ENCODE peak calls at places on chromosomes 13 and 19, in four cellular contexts. H, E, P and R are unnamed samples.

GRCh38 chr19:40771101-40771539 is 4.2 kb upstream of the MIA start:
- DNase-seq in P (no peak), H (no peak), E (no peak), R (no peak)

GRCh38 chr19:31232871-31233270 is 116.4 kb downstream of the TSHZ3 start:
- DNase-seq in H (peak; percentile 90), P (no peak), E (no peak), R (no peak)

GRCh38 chr13:75864718-75865117 is 228.6 kb downstream of the LMO7 start:
- DNase-seq in H (peak; percentile 78), P (no peak), E (no peak), R (no peak)

GRCh38 chr13:32391101-32391620 is 36.8 kb downstream of the N4BP2L1 start:
- DNase-seq in P (no peak), H (no peak), E (no peak), R (no peak)

GRCh38 chr19:1232652-1233360 is 5.0 kb downstream of the CBARP start:
- DNase-seq in H (peak; percentile 69), P (no peak), E (no peak), R (peak; percentile 15)

GRCh38 chr13:98691360-98691759 is 61.1 kb downstream of the SLC15A1 start:
- DNase-seq in E (no peak), P (no peak), H (no peak), R (no peak)

GRCh38 chr13:39684531-39685137 is 29.2 kb downstream of the COG6 start:
- DNase-seq in E (no peak), P (no peak), H (peak; percentile 69), R (peak; percentile 1)

GRCh38 chr13:34003712-34004111 is 185.8 kb downstream of the RFC3 start:
- DNase-seq in E (no peak), P (no peak), H (no peak), R (no peak)

GRCh38 chr13:114027046-114027760 is 53.3 kb upstream of the C13orf46 start:
- DNase-seq in H (no peak), P (peak; percentile 79), E (no peak), R (no peak)

GRCh38 chr19:33639034-33639681 is 17.4 kb downstream of the CHST8 start:
- DNase-seq in P (no peak), E (no peak), H (no peak), R (no peak)

GRCh38 chr19:17950310-17951150 is 16.4 kb upstream of the KCNN1 start:
- DNase-seq in E (peak; percentile 24), P (no peak), H (no peak), R (no peak)

GRCh38 chr19:15432018-15432494 is 13.3 kb upstream of the AKAP8L start:
- DNase-seq in P (no peak), H (no peak), E (no peak), R (no peak)

GRCh38 chr13:23609414-23610186 is 39.4 kb downstream of the TNFRSF19 start:
- DNase-seq in E (no peak), H (peak; percentile 59), P (no peak), R (no peak)

GRCh38 chr19:29311391-29311790 is 98.4 kb upstream of the UQCRFS1 start:
- DNase-seq in H (no peak), E (no peak), P (no peak), R (no peak)

GRCh38 chr19:14073232-14073924 is 792 bp downstream of the MISP3 start:
- DNase-seq in P (peak; percentile 95), E (peak; percentile 67), H (peak; percentile 82), R (peak; percentile 74)

GRCh38 chr19:2097330-2098327 is 914 bp downstream of the IZUMO4 start:
- DNase-seq in E (no peak), H (no peak), P (no peak), R (no peak)

GRCh38 chr19:18939922-18940775 is 868 bp downstream of the HOMER3 start:
- DNase-seq in H (peak; percentile 33), E (no peak), P (peak; percentile 85), R (no peak)

GRCh38 chr19:40190891-40191835 is at the start of gene MAP3K10:
- DNase-seq in P (peak; percentile 95), E (peak; percentile 58), H (peak; percentile 60), R (peak; percentile 51)

GRCh38 chr13:31885994-31886393 is 145.6 kb upstream of the FRY start:
- DNase-seq in P (no peak), E (no peak), H (no peak), R (no peak)

GRCh38 chr13:26601669-26602068 is 44.2 kb downstream of the WASF3 start:
- DNase-seq in H (peak; percentile 24), E (no peak), P (no peak), R (peak; percentile 42)

GRCh38 chr19:50906217-50906616 is 5.0 kb downstream of the KLK4 start:
- DNase-seq in E (no peak), H (peak; percentile 21), P (no peak), R (no peak)

GRCh38 chr13:24742294-24742693 is 21.7 kb upstream of the RNF17 start:
- DNase-seq in H (peak; percentile 57), P (no peak), E (no peak), R (no peak)

GRCh38 chr13:24271611-24272451 is 37.5 kb upstream of the C1QTNF9 start:
- DNase-seq in P (peak; percentile 88), H (peak; percentile 81), E (peak; percentile 45), R (peak; percentile 78)

GRCh38 chr13:19984430-19985218 is 26.1 kb downstream of the ZMYM2 start:
- DNase-seq in H (peak; percentile 71), E (no peak), P (no peak), R (peak; percentile 38)

GRCh38 chr13:43132228-43132627 is 108.8 kb downstream of the DNAJC15 start:
- DNase-seq in H (peak; percentile 50), E (no peak), P (no peak), R (no peak)

GRCh38 chr13:31208554-31209122 is 8.9 kb downstream of the B3GLCT start:
- DNase-seq in P (no peak), E (no peak), H (no peak), R (no peak)

GRCh38 chr13:112468069-112468468 is 91.9 kb downstream of the SPACA7 start:
- DNase-seq in E (no peak), P (no peak), H (no peak), R (no peak)

GRCh38 chr13:98987275-98987674 is 9.4 kb upstream of the DOCK9 start:
- DNase-seq in E (no peak), H (no peak), P (no peak), R (no peak)

GRCh38 chr13:102484329-102484728 is 82.5 kb upstream of the FGF14 start:
- DNase-seq in H (no peak), E (no peak), P (no peak), R (no peak)

GRCh38 chr19:16118489-16119033 is 6.9 kb downstream of the RAB8A start:
- DNase-seq in P (no peak), H (no peak), E (no peak), R (peak; percentile 83)

GRCh38 chr13:75583101-75583500 is 33.5 kb downstream of the UCHL3 start:
- DNase-seq in H (no peak), E (no peak), P (no peak), R (no peak)

GRCh38 chr13:110520431-110521295 is 40.9 kb downstream of the RAB20 start:
- DNase-seq in P (peak; percentile 87), E (no peak), H (peak; percentile 85), R (no peak)

GRCh38 chr13:80047406-80047805 is 293.5 kb downstream of the SPRY2 start:
- DNase-seq in E (no peak), H (peak; percentile 69), P (no peak), R (no peak)